ENCODE peak calls at places on chromosomes 13 and 19, in four cellular contexts. U is cardiac muscle cell, W is fibroblast of lung, R is neuronal stem cell. J is an unnamed sample.
A peak's percentile ranks its signal among the peaks of the same experiment; 100 is the strongest.

GRCh38 chr19:58261968-58262921 is 16.5 kb upstream of the ZNF8 start:
- DNase-seq in R (no peak), W (peak; percentile 10), U (no peak), J (no peak)

GRCh38 chr13:58869566-58869965 is 1238.0 kb downstream of the PCDH17 start:
- DNase-seq in R (no peak), U (no peak), W (no peak), J (no peak)

GRCh38 chr13:109130093-109130835 is 500.9 kb downstream of the MYO16 start:
- DNase-seq in R (no peak), U (no peak), W (no peak), J (no peak)

GRCh38 chr19:33226550-33227241 is 1.0 kb upstream of the SLC7A10 start:
- DNase-seq in U (peak; percentile 94), R (no peak), W (peak; percentile 9), J (no peak)

GRCh38 chr13:94063096-94063495 is 416.4 kb downstream of the DCT start:
- DNase-seq in R (no peak), U (no peak), W (peak; percentile 27), J (no peak)

GRCh38 chr19:2618611-2619010 is 83.9 kb downstream of the GNG7 start:
- DNase-seq in W (peak; percentile 45), U (peak; percentile 59), R (no peak), J (no peak)

GRCh38 chr13:99356216-99357089 is 49.3 kb upstream of the GPR183 start:
- DNase-seq in U (peak; percentile 87), W (peak; percentile 87), R (no peak), J (no peak)

GRCh38 chr13:97535619-97536018 is 101.7 kb downstream of the RAP2A start:
- DNase-seq in U (peak; percentile 55), W (peak; percentile 45), R (no peak), J (no peak)

GRCh38 chr13:94382520-94382919 is 97.0 kb downstream of the DCT start:
- DNase-seq in R (no peak), U (no peak), W (no peak), J (no peak)

GRCh38 chr13:106499113-106499512 is 36.3 kb downstream of the EFNB2 start:
- DNase-seq in W (no peak), R (no peak), U (no peak), J (no peak)

GRCh38 chr19:35511337-35511736 is 2.1 kb downstream of the DMKN start:
- DNase-seq in W (no peak), R (no peak), U (no peak), J (no peak)

GRCh38 chr19:35512831-35513230 is 618 bp downstream of the DMKN start:
- DNase-seq in W (no peak), R (no peak), U (no peak), J (no peak)

GRCh38 chr19:35516310-35516709 is 2.9 kb upstream of the DMKN start:
- DNase-seq in U (no peak), W (no peak), R (no peak), J (no peak)

GRCh38 chr19:35513231-35513974 is at the start of gene DMKN:
- DNase-seq in U (peak; percentile 76), R (no peak), W (peak; percentile 41), J (no peak)

DNA sequence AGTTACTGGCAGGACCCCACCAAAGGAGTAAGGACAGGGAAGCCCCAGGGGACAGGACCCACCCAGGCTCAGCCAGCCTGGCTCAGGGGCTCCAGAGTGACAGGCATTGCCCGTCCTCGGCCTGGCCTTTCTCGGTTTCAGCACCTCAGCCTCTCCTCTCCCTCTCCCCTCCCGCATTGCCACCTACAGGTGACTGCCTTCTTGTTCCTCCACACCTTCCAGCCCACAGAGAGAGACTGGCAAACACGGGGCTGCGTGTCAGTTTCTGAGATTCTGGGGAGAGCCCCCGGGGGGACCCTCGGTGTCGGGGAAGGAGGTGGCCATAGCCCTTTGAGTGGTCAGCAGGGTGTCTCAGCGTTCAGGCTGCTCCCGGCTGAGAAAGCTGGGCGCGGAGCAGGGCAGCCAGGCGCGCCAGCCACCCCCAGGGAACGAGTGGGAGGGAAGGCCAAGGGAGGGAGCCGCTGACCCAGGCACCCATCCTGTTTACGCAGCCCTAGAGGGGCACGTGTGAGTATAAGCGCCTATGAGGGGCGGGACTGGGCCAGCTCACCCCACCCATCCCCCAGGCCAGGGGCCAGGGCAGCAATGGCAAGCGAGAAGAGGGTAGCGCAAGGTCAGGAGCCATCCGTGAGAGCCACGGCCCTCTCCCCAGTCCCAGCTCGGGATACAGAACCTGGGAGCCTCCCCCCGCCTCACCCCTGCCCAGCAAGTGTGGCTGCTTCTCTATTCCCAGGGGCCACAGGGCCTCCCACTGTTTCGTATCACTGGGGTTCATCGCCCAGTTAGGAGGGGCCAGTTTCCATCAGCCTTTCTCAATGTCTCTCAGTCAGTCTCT is 743 bp upstream of the DMKN start:
- DNase-seq in W (no peak), U (peak; percentile 72), R (no peak), J (no peak)
- H3K27me3 ChIP-seq in W (peaks cover 15% of the 10 kb centered on the region), U (peaks cover 5% of the 10 kb centered on the region), R (no peaks in the 10 kb centered on the region), J (no peaks in the 10 kb centered on the region)

GRCh38 chr19:1286451-1286858 is 782 bp downstream of the EFNA2 start:
- DNase-seq in W (no peak), R (no peak), U (no peak), J (no peak)
- H3K27me3 ChIP-seq in W (peaks cover 31% of the 10 kb centered on the region), R (no peaks in the 10 kb centered on the region), U (no peaks in the 10 kb centered on the region), J (no peaks in the 10 kb centered on the region)

GRCh38 chr19:39506944-39507714 is 7.8 kb upstream of the SELENOV start:
- DNase-seq in R (peak; percentile 71), U (peak; percentile 79), W (peak; percentile 44), J (peak; percentile 78)
- H3K27me3 ChIP-seq in R (peaks cover 10% of the 10 kb centered on the region), U (peaks cover 15% of the 10 kb centered on the region), W (peaks cover 21% of the 10 kb centered on the region), J (no peaks in the 10 kb centered on the region)

GRCh38 chr19:39093761-39094160 is 9.6 kb downstream of the ACP7 start:
- DNase-seq in U (peak; percentile 73), R (no peak), W (peak; percentile 72), J (no peak)
- H3K27me3 ChIP-seq in U (peaks cover 45% of the 10 kb centered on the region), R (no peaks in the 10 kb centered on the region), W (peaks cover 4% of the 10 kb centered on the region), J (peaks cover 20% of the 10 kb centered on the region)

DNA sequence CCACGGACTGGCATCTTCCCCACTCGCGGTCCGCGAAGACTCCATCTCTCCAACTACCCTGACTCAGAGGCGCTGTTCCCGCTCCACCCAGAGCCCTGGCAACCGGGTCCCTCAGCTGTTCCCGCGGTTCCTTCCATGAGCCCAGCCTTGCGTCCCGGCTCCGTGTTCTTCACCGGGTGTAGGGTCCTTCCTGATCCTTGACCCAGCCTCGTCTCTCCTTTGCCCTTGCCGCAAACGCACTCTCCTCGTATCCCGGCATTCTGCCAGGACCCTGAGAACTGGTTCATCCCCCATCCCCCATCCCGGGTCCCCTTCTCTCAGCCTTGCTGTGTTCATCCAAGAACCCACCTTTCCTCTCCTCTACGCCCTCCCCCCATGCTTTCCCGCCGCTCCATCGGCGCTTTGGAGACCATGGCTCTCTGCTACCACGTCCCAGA is 705 bp downstream of the ICAM5 start:
- DNase-seq in W (no peak), R (no peak), U (no peak), J (peak; percentile 59)
- H3K27me3 ChIP-seq in W (peaks cover 47% of the 10 kb centered on the region), R (peaks cover 67% of the 10 kb centered on the region), U (peaks cover 84% of the 10 kb centered on the region), J (no peaks in the 10 kb centered on the region)

GRCh38 chr19:30842926-30843325 is 470.7 kb downstream of the ZNF536 start:
- DNase-seq in W (no peak), U (no peak), R (no peak), J (no peak)
- H3K27me3 ChIP-seq in W (no peaks in the 10 kb centered on the region), U (no peaks in the 10 kb centered on the region), R (no peaks in the 10 kb centered on the region), J (no peaks in the 10 kb centered on the region)